ENCODE peak calls at places on chromosomes 4 and X, in five cellular contexts. One of them, this sample, is unnamed.

GRCh38 chr4:92304073-92304472 is 307 bp downstream of the GRID2 start:
- DNase-seq in sigmoid colon: no peak
- DNase-seq in endothelial cell of umbilical vein: no peak
- DNase-seq in HCT116: no peak
- DNase-seq in SK-N-SH: peak; percentile 42
- DNase-seq in this sample: no peak

GRCh38 chr4:16443504-16444088 is 217.3 kb upstream of the TAPT1 start:
- DNase-seq in endothelial cell of umbilical vein: peak; percentile 47
- DNase-seq in HCT116: peak; percentile 12
- DNase-seq in sigmoid colon: no peak
- DNase-seq in SK-N-SH: peak; percentile 36
- DNase-seq in this sample: no peak

GRCh38 chr4:27568236-27568951 is 707.8 kb downstream of the STIM2 start:
- DNase-seq in endothelial cell of umbilical vein: no peak
- DNase-seq in sigmoid colon: no peak
- DNase-seq in HCT116: peak; percentile 28
- DNase-seq in SK-N-SH: no peak
- DNase-seq in this sample: no peak

GRCh38 chrX:74422576-74423288 is 1.4 kb downstream of the SLC16A2 start:
- DNase-seq in endothelial cell of umbilical vein: peak; percentile 7
- DNase-seq in SK-N-SH: peak; percentile 76
- DNase-seq in sigmoid colon: peak; percentile 90
- DNase-seq in HCT116: no peak
- DNase-seq in this sample: peak; percentile 23

GRCh38 chrX:123171781-123172180 is 12.3 kb upstream of the GRIA3 start:
- DNase-seq in sigmoid colon: no peak
- DNase-seq in HCT116: no peak
- DNase-seq in endothelial cell of umbilical vein: peak; percentile 41
- DNase-seq in SK-N-SH: no peak
- DNase-seq in this sample: no peak

GRCh38 chr4:109947457-109947856 is 34.8 kb downstream of the EGF start:
- DNase-seq in SK-N-SH: no peak
- DNase-seq in endothelial cell of umbilical vein: no peak
- DNase-seq in sigmoid colon: no peak
- DNase-seq in HCT116: no peak
- DNase-seq in this sample: no peak

GRCh38 chr4:158938462-158939044 is 164.3 kb upstream of the RAPGEF2 start:
- DNase-seq in HCT116: no peak
- DNase-seq in sigmoid colon: no peak
- DNase-seq in endothelial cell of umbilical vein: no peak
- DNase-seq in SK-N-SH: no peak
- DNase-seq in this sample: no peak

GRCh38 chrX:51614353-51614752 is 4.4 kb downstream of the CENPVL3 start:
- DNase-seq in endothelial cell of umbilical vein: peak; percentile 13
- DNase-seq in sigmoid colon: no peak
- DNase-seq in HCT116: peak; percentile 6
- DNase-seq in SK-N-SH: peak; percentile 47
- DNase-seq in this sample: no peak

GRCh38 chr4:148998719-148999118 is 556.5 kb upstream of the NR3C2 start:
- DNase-seq in SK-N-SH: peak; percentile 1
- DNase-seq in HCT116: peak; percentile 24
- DNase-seq in endothelial cell of umbilical vein: no peak
- DNase-seq in sigmoid colon: no peak
- DNase-seq in this sample: no peak

GRCh38 chrX:152930516-152930915 is 32.6 kb downstream of the ZNF185 start:
- DNase-seq in endothelial cell of umbilical vein: no peak
- DNase-seq in SK-N-SH: no peak
- DNase-seq in HCT116: no peak
- DNase-seq in sigmoid colon: no peak
- DNase-seq in this sample: no peak

GRCh38 chr4:94515365-94515764 is 63.6 kb downstream of the PDLIM5 start:
- DNase-seq in HCT116: no peak
- DNase-seq in SK-N-SH: no peak
- DNase-seq in sigmoid colon: no peak
- DNase-seq in endothelial cell of umbilical vein: no peak
- DNase-seq in this sample: no peak

GRCh38 chr4:125389713-125390112 is 75.0 kb downstream of the FAT4 start:
- DNase-seq in HCT116: no peak
- DNase-seq in endothelial cell of umbilical vein: peak; percentile 83
- DNase-seq in SK-N-SH: no peak
- DNase-seq in sigmoid colon: no peak
- DNase-seq in this sample: no peak

GRCh38 chr4:85298037-85298436 is 176.9 kb upstream of the ARHGAP24 start:
- DNase-seq in SK-N-SH: no peak
- DNase-seq in HCT116: no peak
- DNase-seq in sigmoid colon: no peak
- DNase-seq in endothelial cell of umbilical vein: no peak
- DNase-seq in this sample: no peak

GRCh38 chrX:74293343-74293946 is 10.5 kb upstream of the ZCCHC13 start:
- DNase-seq in sigmoid colon: peak; percentile 93
- DNase-seq in SK-N-SH: peak; percentile 87
- DNase-seq in HCT116: peak; percentile 57
- DNase-seq in endothelial cell of umbilical vein: peak; percentile 74
- DNase-seq in this sample: peak; percentile 71

GRCh38 chr4:53479731-53480525 is 102.5 kb downstream of the FIP1L1 start:
- DNase-seq in endothelial cell of umbilical vein: no peak
- DNase-seq in sigmoid colon: no peak
- DNase-seq in HCT116: no peak
- DNase-seq in SK-N-SH: no peak
- DNase-seq in this sample: no peak

GRCh38 chrX:17262123-17262522 is 112.9 kb upstream of the NHS start:
- DNase-seq in sigmoid colon: no peak
- DNase-seq in SK-N-SH: no peak
- DNase-seq in endothelial cell of umbilical vein: no peak
- DNase-seq in HCT116: no peak
- DNase-seq in this sample: no peak

GRCh38 chr4:38943355-38943754 is 75.7 kb downstream of the FAM114A1 start:
- DNase-seq in SK-N-SH: peak; percentile 73
- DNase-seq in HCT116: no peak
- DNase-seq in endothelial cell of umbilical vein: no peak
- DNase-seq in sigmoid colon: peak; percentile 98
- DNase-seq in this sample: peak; percentile 12

GRCh38 chr4:146224331-146224966 is 10.1 kb downstream of the REELD1 start:
- DNase-seq in SK-N-SH: no peak
- DNase-seq in endothelial cell of umbilical vein: no peak
- DNase-seq in HCT116: no peak
- DNase-seq in sigmoid colon: no peak
- DNase-seq in this sample: no peak

GRCh38 chrX:138638996-138639395 is 72.5 kb downstream of the FGF13 start:
- DNase-seq in sigmoid colon: no peak
- DNase-seq in endothelial cell of umbilical vein: no peak
- DNase-seq in SK-N-SH: no peak
- DNase-seq in HCT116: no peak
- DNase-seq in this sample: no peak

GRCh38 chr4:44679060-44679459 is 840 bp downstream of the GUF1 start:
- DNase-seq in HCT116: no peak
- DNase-seq in SK-N-SH: no peak
- DNase-seq in endothelial cell of umbilical vein: no peak
- DNase-seq in sigmoid colon: no peak
- DNase-seq in this sample: no peak

GRCh38 chrX:124383367-124383766 is 37.0 kb downstream of the SH2D1A start:
- DNase-seq in sigmoid colon: no peak
- DNase-seq in endothelial cell of umbilical vein: no peak
- DNase-seq in SK-N-SH: no peak
- DNase-seq in HCT116: no peak
- DNase-seq in this sample: no peak

GRCh38 chr4:44186850-44187246 is 261.8 kb downstream of the KCTD8 start:
- DNase-seq in HCT116: no peak
- DNase-seq in endothelial cell of umbilical vein: no peak
- DNase-seq in sigmoid colon: no peak
- DNase-seq in SK-N-SH: no peak
- DNase-seq in this sample: no peak

GRCh38 chrX:32137525-32137924 is 1065.7 kb upstream of the FTHL17 start:
- DNase-seq in SK-N-SH: no peak
- DNase-seq in HCT116: no peak
- DNase-seq in sigmoid colon: no peak
- DNase-seq in endothelial cell of umbilical vein: no peak
- DNase-seq in this sample: no peak

GRCh38 chr4:36285784-36286480 is 4.5 kb downstream of the DTHD1 start:
- DNase-seq in SK-N-SH: no peak
- DNase-seq in HCT116: peak; percentile 15
- DNase-seq in endothelial cell of umbilical vein: no peak
- DNase-seq in sigmoid colon: no peak
- DNase-seq in this sample: no peak

GRCh38 chr4:3384771-3385701 is 56.7 kb upstream of the HGFAC start:
- DNase-seq in endothelial cell of umbilical vein: peak; percentile 42
- DNase-seq in sigmoid colon: peak; percentile 75
- DNase-seq in SK-N-SH: no peak
- DNase-seq in HCT116: no peak
- DNase-seq in this sample: peak; percentile 87

GRCh38 chr4:83320548-83320947 is 14.1 kb downstream of the HPSE start:
- DNase-seq in endothelial cell of umbilical vein: peak; percentile 91
- DNase-seq in sigmoid colon: peak; percentile 78
- DNase-seq in HCT116: no peak
- DNase-seq in SK-N-SH: no peak
- DNase-seq in this sample: no peak

GRCh38 chr4:146520894-146521542 is 722 bp downstream of the SLC10A7 start:
- DNase-seq in HCT116: no peak
- DNase-seq in endothelial cell of umbilical vein: peak; percentile 79
- DNase-seq in sigmoid colon: no peak
- DNase-seq in SK-N-SH: peak; percentile 20
- DNase-seq in this sample: peak; percentile 11

GRCh38 chrX:148940411-148940996 is 440.1 kb downstream of the AFF2 start:
- DNase-seq in HCT116: no peak
- DNase-seq in sigmoid colon: no peak
- DNase-seq in SK-N-SH: no peak
- DNase-seq in endothelial cell of umbilical vein: no peak
- DNase-seq in this sample: no peak

DNA sequence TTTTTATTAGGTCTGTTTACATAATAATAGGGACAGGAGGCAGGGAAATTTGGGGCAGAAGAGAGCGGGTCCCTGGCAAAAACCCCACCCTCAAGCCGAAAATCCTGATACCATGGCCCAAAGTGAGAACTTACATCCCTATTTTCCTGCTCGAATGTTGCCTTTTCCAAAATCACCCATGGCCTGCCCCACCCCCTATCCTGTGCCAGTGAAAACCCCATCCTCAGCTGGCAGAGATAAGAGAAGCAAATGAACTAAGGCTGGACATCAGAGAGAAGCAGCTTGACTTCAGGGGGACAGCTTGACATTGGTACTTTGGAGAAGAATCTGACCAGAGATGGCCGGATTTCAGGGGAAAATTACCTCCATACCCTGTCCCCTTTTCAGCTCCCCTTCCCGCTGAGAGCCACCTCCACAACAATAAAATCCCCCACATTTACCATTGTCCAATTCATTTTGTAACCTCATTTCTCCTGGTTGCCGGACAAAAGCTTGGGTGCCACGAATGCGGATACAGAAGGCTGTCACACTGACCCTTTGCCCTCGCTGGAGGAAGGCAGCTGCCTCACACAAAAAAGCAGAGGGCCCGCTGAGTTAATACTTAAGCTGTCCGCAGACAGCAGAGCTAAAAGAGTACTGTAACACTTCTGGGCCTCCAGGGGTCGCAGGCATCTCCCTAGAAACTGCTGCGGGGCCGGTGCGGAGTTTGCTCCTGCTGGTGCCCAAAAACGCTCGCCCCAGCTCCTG is 196.2 kb downstream of the SNCA start:
- DNase-seq in endothelial cell of umbilical vein: no peak
- DNase-seq in SK-N-SH: peak; percentile 65
- DNase-seq in HCT116: peak; percentile 68
- DNase-seq in sigmoid colon: no peak
- DNase-seq in this sample: no peak
- H3K4me3 ChIP-seq in endothelial cell of umbilical vein: no peak overlapping the region
- H3K4me3 ChIP-seq in SK-N-SH: peak overlapping the region; percentile 17
- H3K4me3 ChIP-seq in HCT116: peak overlapping the region; percentile 23
- H3K4me3 ChIP-seq in sigmoid colon: no peak overlapping the region
- H3K4me3 ChIP-seq in this sample: no peak overlapping the region

GRCh38 chr4:8241895-8242696 is 27.5 kb upstream of the HTRA3 start:
- DNase-seq in endothelial cell of umbilical vein: peak; percentile 71
- DNase-seq in sigmoid colon: peak; percentile 96
- DNase-seq in SK-N-SH: peak; percentile 98
- DNase-seq in HCT116: peak; percentile 22
- DNase-seq in this sample: peak; percentile 70
- TF ChIP-seq POLR2AphosphoS5 in endothelial cell of umbilical vein: peak; percentile 48
- TF ChIP-seq POLR2AphosphoS5 in sigmoid colon: no peak
- TF ChIP-seq POLR2AphosphoS5 in SK-N-SH: no peak
- TF ChIP-seq POLR2AphosphoS5 in HCT116: no peak
- TF ChIP-seq POLR2AphosphoS5 in this sample: peak; percentile 69

DNA sequence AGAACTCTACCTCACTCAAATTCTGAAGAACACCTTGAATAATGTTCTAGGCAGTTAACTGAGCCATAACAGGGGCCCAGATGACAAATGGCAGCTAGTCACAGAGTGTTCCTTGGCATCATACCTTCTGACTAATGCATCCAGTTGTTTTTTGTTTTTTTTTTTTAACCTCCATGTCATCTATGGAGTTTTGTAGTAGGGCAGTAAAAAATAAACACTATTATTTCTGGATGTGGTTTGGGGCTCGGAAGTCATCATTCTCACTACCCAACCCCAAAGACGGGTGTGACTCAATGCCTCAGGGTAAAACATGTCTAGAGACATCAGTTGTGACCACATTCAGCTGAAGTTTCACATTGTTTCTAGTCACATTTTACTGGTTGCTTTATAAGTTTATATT is 31.2 kb upstream of the MCF2 start:
- DNase-seq in HCT116: no peak
- DNase-seq in sigmoid colon: no peak
- DNase-seq in endothelial cell of umbilical vein: peak; percentile 44
- DNase-seq in SK-N-SH: no peak
- DNase-seq in this sample: no peak
- H3K4me3 ChIP-seq in HCT116: no peak overlapping the region
- H3K4me3 ChIP-seq in sigmoid colon: no peak overlapping the region
- H3K4me3 ChIP-seq in endothelial cell of umbilical vein: no peak overlapping the region
- H3K4me3 ChIP-seq in SK-N-SH: no peak overlapping the region
- H3K4me3 ChIP-seq in this sample: no peak overlapping the region

GRCh38 chrX:111090458-111090857 is 5.5 kb upstream of the PAK3 start:
- DNase-seq in HCT116: no peak
- DNase-seq in sigmoid colon: no peak
- DNase-seq in endothelial cell of umbilical vein: no peak
- DNase-seq in SK-N-SH: peak; percentile 45
- DNase-seq in this sample: no peak
- TF ChIP-seq POLR2AphosphoS5 in HCT116: no peak
- TF ChIP-seq POLR2AphosphoS5 in sigmoid colon: no peak
- TF ChIP-seq POLR2AphosphoS5 in endothelial cell of umbilical vein: no peak
- TF ChIP-seq POLR2AphosphoS5 in SK-N-SH: no peak
- TF ChIP-seq POLR2AphosphoS5 in this sample: no peak

DNA sequence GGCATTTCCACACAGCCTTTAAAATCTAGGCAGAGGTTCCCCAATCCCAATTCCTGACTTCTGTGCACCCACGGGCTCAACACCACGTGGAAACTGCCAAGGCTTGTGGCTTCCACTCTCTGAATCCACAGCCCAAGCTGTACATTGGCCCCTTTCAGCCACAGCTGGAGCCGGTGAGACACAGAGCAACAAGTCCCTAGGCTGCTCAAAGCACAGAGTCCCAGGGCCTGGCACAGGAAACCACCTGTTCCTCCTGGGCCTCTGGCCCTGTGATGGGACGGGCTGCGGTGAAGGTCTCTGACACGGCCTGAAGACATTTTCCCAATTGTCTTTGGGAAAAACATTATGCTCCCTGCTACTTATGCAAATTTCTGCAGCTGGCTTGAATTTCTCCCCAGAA is 500.0 kb downstream of the FSTL5 start:
- DNase-seq in sigmoid colon: no peak
- DNase-seq in endothelial cell of umbilical vein: no peak
- DNase-seq in HCT116: no peak
- DNase-seq in SK-N-SH: no peak
- DNase-seq in this sample: no peak
- H3K4me3 ChIP-seq in sigmoid colon: no peak overlapping the region
- H3K4me3 ChIP-seq in endothelial cell of umbilical vein: no peak overlapping the region
- H3K4me3 ChIP-seq in HCT116: no peak overlapping the region
- H3K4me3 ChIP-seq in SK-N-SH: no peak overlapping the region
- H3K4me3 ChIP-seq in this sample: no peak overlapping the region

This sample was measured in prostate gland.